ENCODE peak calls at places on chromosomes 2 and 18, in nine cellular contexts. One of them, this sample, is unnamed. For H3K4me1, the result is how much of the 10 kb centered on the place peaks cover.

GRCh38 chr2:174365583-174365982 is 29.9 kb upstream of the SCRN3 start:
- DNase-seq in sigmoid colon: no peak
- DNase-seq in A549: no peak
- DNase-seq in K562: no peak
- DNase-seq in SK-N-SH: no peak
- DNase-seq in stomach: no peak
- DNase-seq in HepG2: no peak
- DNase-seq in transverse colon: no peak
- DNase-seq in H1: no peak
- DNase-seq in this sample: no peak

GRCh38 chr2:222480497-222480896 is 56.2 kb downstream of the SGPP2 start:
- DNase-seq in sigmoid colon: no peak
- DNase-seq in A549: no peak
- DNase-seq in K562: no peak
- DNase-seq in SK-N-SH: no peak
- DNase-seq in stomach: no peak
- DNase-seq in HepG2: no peak
- DNase-seq in transverse colon: no peak
- DNase-seq in H1: no peak
- DNase-seq in this sample: no peak

GRCh38 chr2:24824966-24825882 is 32.0 kb downstream of the CENPO start:
- DNase-seq in sigmoid colon: peak
- DNase-seq in A549: peak
- DNase-seq in K562: peak
- DNase-seq in SK-N-SH: peak
- DNase-seq in stomach: peak
- DNase-seq in HepG2: no peak
- DNase-seq in transverse colon: no peak
- DNase-seq in H1: no peak
- DNase-seq in this sample: no peak

GRCh38 chr2:11899264-11899818 is 152.9 kb downstream of the LPIN1 start:
- DNase-seq in sigmoid colon: no peak
- DNase-seq in A549: no peak
- DNase-seq in K562: no peak
- DNase-seq in SK-N-SH: no peak
- DNase-seq in stomach: no peak
- DNase-seq in HepG2: no peak
- DNase-seq in transverse colon: no peak
- DNase-seq in H1: no peak
- DNase-seq in this sample: no peak

GRCh38 chr2:174048238-174048637 is 83.1 kb upstream of the SP3 start:
- DNase-seq in sigmoid colon: no peak
- DNase-seq in A549: no peak
- DNase-seq in K562: no peak
- DNase-seq in SK-N-SH: peak
- DNase-seq in stomach: no peak
- DNase-seq in HepG2: no peak
- DNase-seq in transverse colon: no peak
- DNase-seq in H1: no peak
- DNase-seq in this sample: no peak

GRCh38 chr2:101474752-101475384 is at the start of gene RFX8:
- DNase-seq in sigmoid colon: no peak
- DNase-seq in A549: no peak
- DNase-seq in K562: no peak
- DNase-seq in SK-N-SH: no peak
- DNase-seq in stomach: no peak
- DNase-seq in HepG2: peak
- DNase-seq in transverse colon: no peak
- DNase-seq in H1: no peak
- DNase-seq in this sample: no peak

GRCh38 chr2:235050992-235051351 is 99.2 kb downstream of the SH3BP4 start:
- DNase-seq in sigmoid colon: peak
- DNase-seq in A549: peak
- DNase-seq in K562: peak
- DNase-seq in SK-N-SH: peak
- DNase-seq in stomach: peak
- DNase-seq in HepG2: peak
- DNase-seq in transverse colon: peak
- DNase-seq in H1: no peak
- DNase-seq in this sample: peak

GRCh38 chr2:132582360-132582759 is 87.6 kb downstream of the LYPD1 start:
- DNase-seq in sigmoid colon: no peak
- DNase-seq in A549: no peak
- DNase-seq in K562: no peak
- DNase-seq in SK-N-SH: no peak
- DNase-seq in stomach: peak
- DNase-seq in HepG2: no peak
- DNase-seq in transverse colon: no peak
- DNase-seq in H1: no peak
- DNase-seq in this sample: no peak

GRCh38 chr2:172091626-172092566 is 6.6 kb downstream of the DLX1 start:
- DNase-seq in sigmoid colon: no peak
- DNase-seq in A549: no peak
- DNase-seq in K562: no peak
- DNase-seq in SK-N-SH: peak
- DNase-seq in stomach: no peak
- DNase-seq in HepG2: no peak
- DNase-seq in transverse colon: no peak
- DNase-seq in H1: no peak
- DNase-seq in this sample: no peak

GRCh38 chr2:100178085-100178788 is 35.8 kb upstream of the AFF3 start:
- DNase-seq in sigmoid colon: no peak
- DNase-seq in A549: peak
- DNase-seq in K562: peak
- DNase-seq in SK-N-SH: peak
- DNase-seq in stomach: peak
- DNase-seq in HepG2: peak
- DNase-seq in transverse colon: no peak
- DNase-seq in H1: peak
- DNase-seq in this sample: no peak

GRCh38 chr2:120470041-120470716 is 124.2 kb downstream of the INHBB start:
- DNase-seq in sigmoid colon: peak
- DNase-seq in A549: peak
- DNase-seq in K562: no peak
- DNase-seq in SK-N-SH: no peak
- DNase-seq in stomach: peak
- DNase-seq in HepG2: peak
- DNase-seq in transverse colon: peak
- DNase-seq in H1: no peak
- DNase-seq in this sample: peak

GRCh38 chr18:79496978-79497637 is 101.4 kb downstream of the NFATC1 start:
- DNase-seq in sigmoid colon: peak
- DNase-seq in A549: no peak
- DNase-seq in K562: no peak
- DNase-seq in SK-N-SH: no peak
- DNase-seq in stomach: no peak
- DNase-seq in HepG2: no peak
- DNase-seq in transverse colon: peak
- DNase-seq in H1: no peak
- DNase-seq in this sample: peak

GRCh38 chr2:109722026-109722425 is 72.1 kb upstream of the RGPD5 start:
- DNase-seq in sigmoid colon: no peak
- DNase-seq in A549: no peak
- DNase-seq in K562: no peak
- DNase-seq in SK-N-SH: no peak
- DNase-seq in stomach: peak
- DNase-seq in HepG2: no peak
- DNase-seq in transverse colon: no peak
- DNase-seq in H1: no peak
- DNase-seq in this sample: no peak

DNA sequence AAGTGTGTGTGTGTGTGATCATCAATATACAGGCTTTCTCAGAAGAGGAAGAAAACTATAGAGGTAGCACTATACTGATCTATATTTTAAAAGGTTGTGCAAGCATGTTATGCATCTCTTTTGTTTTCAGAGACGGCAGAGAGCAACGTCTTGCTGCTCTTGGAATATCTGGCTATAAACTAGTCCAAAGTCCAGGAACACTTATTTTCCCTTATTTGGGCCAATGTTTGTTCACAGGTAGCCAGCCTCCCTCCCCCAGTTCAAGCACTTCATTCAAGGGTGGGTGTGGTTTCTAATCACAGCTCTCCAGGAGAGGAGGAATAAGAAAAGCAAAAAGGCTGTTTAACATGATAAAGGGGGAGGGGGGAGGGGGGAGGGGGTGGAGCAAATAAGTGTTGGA is 4.2 kb downstream of the FZD5 start:
- DNase-seq in sigmoid colon: no peak
- DNase-seq in A549: peak
- DNase-seq in K562: peak
- DNase-seq in SK-N-SH: no peak
- DNase-seq in stomach: peak
- DNase-seq in HepG2: peak
- DNase-seq in transverse colon: peak
- DNase-seq in H1: no peak
- DNase-seq in this sample: no peak
- H3K4me1 ChIP-seq in sigmoid colon: half or more
- H3K4me1 ChIP-seq in A549: under half
- H3K4me1 ChIP-seq in K562: under half
- H3K4me1 ChIP-seq in SK-N-SH: under half
- H3K4me1 ChIP-seq in stomach: half or more
- H3K4me1 ChIP-seq in HepG2: half or more
- H3K4me1 ChIP-seq in transverse colon: half or more
- H3K4me1 ChIP-seq in H1: half or more
- H3K4me1 ChIP-seq in this sample: under half

DNA sequence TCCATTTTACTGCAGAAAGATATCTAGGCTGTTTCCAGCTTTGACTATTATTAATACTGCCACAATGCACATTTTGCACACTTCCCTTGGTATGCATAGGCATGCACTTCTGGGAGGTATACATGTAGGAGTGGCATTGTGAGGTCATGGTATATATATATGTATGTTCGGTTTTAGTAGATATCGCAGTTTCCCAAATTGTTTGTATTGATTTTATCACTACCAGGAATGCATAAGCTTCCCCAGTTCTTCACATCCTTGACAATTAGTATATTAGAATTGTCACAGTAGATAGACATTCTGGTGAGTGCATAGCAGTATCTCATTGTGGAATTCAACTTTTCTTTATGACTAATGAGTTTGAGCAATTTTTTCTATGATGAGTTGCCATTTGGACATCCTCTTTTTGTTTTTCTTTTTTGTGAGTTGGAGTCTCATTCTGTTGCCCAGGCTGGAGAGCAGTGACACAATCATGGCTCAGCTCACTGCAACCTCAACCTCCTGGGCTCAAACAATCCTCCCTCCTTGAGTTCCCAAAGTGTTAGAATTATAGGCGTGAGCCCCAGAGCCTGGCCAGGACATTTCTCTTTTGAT is 4.2 kb upstream of the GRB14 start:
- DNase-seq in sigmoid colon: no peak
- DNase-seq in A549: no peak
- DNase-seq in K562: no peak
- DNase-seq in SK-N-SH: no peak
- DNase-seq in stomach: no peak
- DNase-seq in HepG2: no peak
- DNase-seq in transverse colon: no peak
- DNase-seq in H1: no peak
- DNase-seq in this sample: no peak
- TF ChIP-seq EP300 in sigmoid colon: no peak
- TF ChIP-seq EP300 in A549: no peak
- TF ChIP-seq EP300 in K562: no peak
- TF ChIP-seq EP300 in SK-N-SH: no peak
- TF ChIP-seq EP300 in stomach: no peak
- TF ChIP-seq EP300 in HepG2: no peak
- TF ChIP-seq EP300 in transverse colon: no peak
- TF ChIP-seq EP300 in H1: no peak
- TF ChIP-seq EP300 in this sample: no peak

DNA sequence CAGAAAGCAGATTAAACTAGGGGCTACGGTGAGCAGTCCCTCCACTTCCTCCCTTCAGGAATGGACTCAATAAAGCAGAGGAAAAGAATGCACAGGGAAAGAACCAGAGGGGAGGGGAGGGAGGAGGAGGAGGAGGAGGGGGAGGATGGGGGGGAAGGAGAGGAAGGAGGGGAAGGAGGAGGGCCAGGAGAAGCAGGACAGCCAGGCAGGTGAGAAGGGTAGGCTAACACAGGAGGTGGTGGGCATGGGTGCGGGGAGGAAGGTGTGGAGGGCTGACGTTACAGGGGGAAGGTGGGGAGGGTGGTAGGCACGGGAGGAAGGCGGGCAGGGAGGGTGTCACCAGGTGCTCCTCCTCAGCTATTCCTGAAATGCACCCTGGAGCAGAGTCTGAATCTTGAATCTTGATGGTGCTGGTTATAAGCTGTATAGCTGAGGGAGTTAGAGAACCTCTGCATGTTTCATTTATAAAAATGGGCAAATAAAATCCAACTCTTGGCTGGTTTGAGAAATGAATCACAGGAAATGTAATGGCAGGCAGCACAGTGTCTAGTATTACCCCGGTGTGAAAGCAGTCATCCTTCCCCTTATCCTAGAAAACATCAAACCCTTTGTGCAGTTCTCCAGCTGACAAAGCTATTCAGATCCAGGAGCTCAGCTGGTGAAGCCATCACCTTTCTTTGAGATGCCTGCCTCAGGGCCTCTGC is 3.4 kb downstream of the TMEM18 start:
- DNase-seq in sigmoid colon: no peak
- DNase-seq in A549: no peak
- DNase-seq in K562: no peak
- DNase-seq in SK-N-SH: no peak
- DNase-seq in stomach: no peak
- DNase-seq in HepG2: no peak
- DNase-seq in transverse colon: no peak
- DNase-seq in H1: no peak
- DNase-seq in this sample: no peak
- H3K4me1 ChIP-seq in sigmoid colon: under half
- H3K4me1 ChIP-seq in A549: under half
- H3K4me1 ChIP-seq in K562: under half
- H3K4me1 ChIP-seq in SK-N-SH: under half
- H3K4me1 ChIP-seq in stomach: under half
- H3K4me1 ChIP-seq in HepG2: under half
- H3K4me1 ChIP-seq in transverse colon: under half
- H3K4me1 ChIP-seq in H1: under half
- H3K4me1 ChIP-seq in this sample: under half

GRCh38 chr2:69241664-69242063 is 145.4 kb downstream of the GFPT1 start:
- DNase-seq in sigmoid colon: no peak
- DNase-seq in A549: no peak
- DNase-seq in K562: no peak
- DNase-seq in SK-N-SH: no peak
- DNase-seq in stomach: no peak
- DNase-seq in HepG2: no peak
- DNase-seq in transverse colon: no peak
- DNase-seq in H1: no peak
- DNase-seq in this sample: no peak

GRCh38 chr2:69243652-69244051 is 143.4 kb downstream of the GFPT1 start:
- DNase-seq in sigmoid colon: no peak
- DNase-seq in A549: no peak
- DNase-seq in K562: no peak
- DNase-seq in SK-N-SH: no peak
- DNase-seq in stomach: no peak
- DNase-seq in HepG2: no peak
- DNase-seq in transverse colon: no peak
- DNase-seq in H1: no peak
- DNase-seq in this sample: no peak

GRCh38 chr2:69244889-69245288 is 142.1 kb downstream of the GFPT1 start:
- DNase-seq in sigmoid colon: no peak
- DNase-seq in A549: no peak
- DNase-seq in K562: no peak
- DNase-seq in SK-N-SH: no peak
- DNase-seq in stomach: no peak
- DNase-seq in HepG2: no peak
- DNase-seq in transverse colon: no peak
- DNase-seq in H1: no peak
- DNase-seq in this sample: no peak

GRCh38 chr2:69241039-69241586 is 145.9 kb downstream of the GFPT1 start:
- DNase-seq in sigmoid colon: no peak
- DNase-seq in A549: no peak
- DNase-seq in K562: no peak
- DNase-seq in SK-N-SH: no peak
- DNase-seq in stomach: no peak
- DNase-seq in HepG2: no peak
- DNase-seq in transverse colon: no peak
- DNase-seq in H1: no peak
- DNase-seq in this sample: no peak

GRCh38 chr2:69242651-69243051 is 144.4 kb downstream of the GFPT1 start:
- DNase-seq in sigmoid colon: no peak
- DNase-seq in A549: no peak
- DNase-seq in K562: no peak
- DNase-seq in SK-N-SH: no peak
- DNase-seq in stomach: no peak
- DNase-seq in HepG2: no peak
- DNase-seq in transverse colon: no peak
- DNase-seq in H1: no peak
- DNase-seq in this sample: no peak
- TF ChIP-seq EP300 in sigmoid colon: no peak
- TF ChIP-seq EP300 in A549: no peak
- TF ChIP-seq EP300 in K562: no peak
- TF ChIP-seq EP300 in SK-N-SH: no peak
- TF ChIP-seq EP300 in stomach: no peak
- TF ChIP-seq EP300 in HepG2: no peak
- TF ChIP-seq EP300 in transverse colon: no peak
- TF ChIP-seq EP300 in H1: no peak
- TF ChIP-seq EP300 in this sample: no peak

This sample was measured in ovary.